ENCODE peak calls at places on chromosomes 16 and 17, in nine cellular contexts. H is heart right ventricle; Q is hepatocyte; M is left lung; B is CD8-positive, alpha-beta memory T cell; E is heart left ventricle; I is iPS DF 6.9; K is adrenal gland; A is esophagus squamous epithelium. P is an unnamed sample.

GRCh38 chr17:43714338-43715149 is 44.0 kb downstream of the SOST start:
- DNase-seq in B (no peak), E (no peak), Q (no peak), H (no peak), I (no peak), A (no peak), K (no peak), M (no peak), P (no peak)

GRCh38 chr17:80348551-80349436 is 66.2 kb upstream of the ENDOV start:
- DNase-seq in A (no peak), E (no peak), H (no peak), B (no peak), I (no peak), K (no peak), Q (no peak), M (no peak), P (no peak)

GRCh38 chr17:10357768-10358167 is 15.0 kb downstream of the MYH13 start:
- DNase-seq in I (peak; percentile 29), K (no peak), M (no peak), A (no peak), Q (peak; percentile 23), E (no peak), H (no peak), B (no peak), P (no peak)

GRCh38 chr17:9178319-9178718 is 157.0 kb downstream of the NTN1 start:
- DNase-seq in A (no peak), K (no peak), Q (no peak), E (no peak), B (no peak), H (no peak), I (no peak), M (no peak), P (no peak)

GRCh38 chr16:65817066-65817465 is 549.4 kb upstream of the CDH5 start:
- DNase-seq in A (no peak), I (peak; percentile 45), M (no peak), B (no peak), Q (no peak), K (no peak), E (no peak), H (no peak), P (no peak)

GRCh38 chr16:4676826-4677225 is 16.5 kb upstream of the NUDT16L1 start:
- DNase-seq in E (peak; percentile 84), Q (no peak), K (peak; percentile 97), M (no peak), B (no peak), A (no peak), I (no peak), H (peak; percentile 42), P (no peak)

GRCh38 chr16:75265911-75266701 is 14.7 kb upstream of the BCAR1 start:
- DNase-seq in E (peak; percentile 77), Q (peak; percentile 90), A (no peak), M (peak; percentile 91), I (no peak), K (peak; percentile 76), B (no peak), H (peak; percentile 72), P (peak; percentile 66)

GRCh38 chr17:17107891-17108680 is 65.8 kb downstream of the MPRIP start:
- DNase-seq in Q (no peak), E (no peak), H (no peak), B (no peak), I (no peak), M (no peak), K (peak; percentile 71), A (no peak), P (no peak)

GRCh38 chr17:11996722-11997146 is 541 bp downstream of the ZNF18 start:
- DNase-seq in B (no peak), A (peak; percentile 35), Q (peak; percentile 49), H (peak; percentile 40), K (peak; percentile 61), I (no peak), E (no peak), M (no peak), P (peak; percentile 66)

GRCh38 chr16:1772908-1773702 is at the start of gene MRPS34:
- DNase-seq in I (no peak), K (peak; percentile 87), M (peak; percentile 94), B (peak; percentile 72), E (peak; percentile 89), A (no peak), Q (peak; percentile 93), H (peak; percentile 79), P (peak; percentile 85)

GRCh38 chr17:40070895-40071719 is 8.3 kb downstream of the THRA start:
- DNase-seq in H (peak; percentile 57), E (peak; percentile 83), B (no peak), Q (peak; percentile 79), K (peak; percentile 91), I (no peak), M (peak; percentile 93), A (no peak), P (peak; percentile 94)

GRCh38 chr17:1473841-1474240 is 17.8 kb upstream of the CRK start:
- DNase-seq in K (no peak), I (no peak), E (no peak), Q (no peak), B (no peak), A (no peak), H (no peak), M (no peak), P (no peak)

GRCh38 chr17:69492410-69493071 is 78.0 kb downstream of the MAP2K6 start:
- DNase-seq in I (peak; percentile 25), H (no peak), E (no peak), A (no peak), M (no peak), Q (peak; percentile 40), K (no peak), B (no peak), P (no peak)

GRCh38 chr16:16183562-16183961 is 39.7 kb downstream of the ABCC6 start:
- DNase-seq in E (no peak), Q (no peak), B (no peak), M (no peak), I (peak; percentile 45), A (no peak), K (no peak), H (no peak), P (no peak)

GRCh38 chr17:45307290-45308015 is 9.4 kb downstream of the MAP3K14 start:
- DNase-seq in I (no peak), H (no peak), E (no peak), B (no peak), K (no peak), Q (no peak), M (no peak), A (no peak), P (no peak)

DNA sequence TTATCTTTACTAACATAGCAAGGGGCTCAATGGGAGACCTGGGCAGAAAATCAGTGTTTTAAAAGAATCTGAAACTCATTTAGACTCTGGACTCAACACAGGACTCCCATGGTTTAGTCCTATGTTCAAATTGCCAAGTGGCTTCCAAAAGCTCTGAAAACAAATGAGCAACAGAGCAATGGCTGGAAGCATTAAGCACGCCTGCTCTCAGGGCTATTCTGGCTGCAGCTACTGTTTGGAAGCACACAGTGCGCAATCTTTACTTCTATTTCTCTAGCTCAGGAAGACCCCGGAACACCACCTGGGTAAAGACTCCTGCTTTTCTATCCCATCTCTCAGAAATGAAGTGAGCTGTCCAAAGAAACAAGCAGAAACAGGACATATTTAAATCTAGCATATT is 162.1 kb downstream of the AATF start:
- DNase-seq in B (no peak), H (no peak), E (no peak), K (no peak), I (no peak), M (no peak), Q (no peak), A (no peak), P (no peak)
- H3K27ac ChIP-seq in B (no peak overlapping the region), H (no peak overlapping the region), E (no peak overlapping the region), K (no peak overlapping the region), I (no peak overlapping the region), M (no peak overlapping the region), Q (no peak overlapping the region), A (no peak overlapping the region), P (no peak overlapping the region)

DNA sequence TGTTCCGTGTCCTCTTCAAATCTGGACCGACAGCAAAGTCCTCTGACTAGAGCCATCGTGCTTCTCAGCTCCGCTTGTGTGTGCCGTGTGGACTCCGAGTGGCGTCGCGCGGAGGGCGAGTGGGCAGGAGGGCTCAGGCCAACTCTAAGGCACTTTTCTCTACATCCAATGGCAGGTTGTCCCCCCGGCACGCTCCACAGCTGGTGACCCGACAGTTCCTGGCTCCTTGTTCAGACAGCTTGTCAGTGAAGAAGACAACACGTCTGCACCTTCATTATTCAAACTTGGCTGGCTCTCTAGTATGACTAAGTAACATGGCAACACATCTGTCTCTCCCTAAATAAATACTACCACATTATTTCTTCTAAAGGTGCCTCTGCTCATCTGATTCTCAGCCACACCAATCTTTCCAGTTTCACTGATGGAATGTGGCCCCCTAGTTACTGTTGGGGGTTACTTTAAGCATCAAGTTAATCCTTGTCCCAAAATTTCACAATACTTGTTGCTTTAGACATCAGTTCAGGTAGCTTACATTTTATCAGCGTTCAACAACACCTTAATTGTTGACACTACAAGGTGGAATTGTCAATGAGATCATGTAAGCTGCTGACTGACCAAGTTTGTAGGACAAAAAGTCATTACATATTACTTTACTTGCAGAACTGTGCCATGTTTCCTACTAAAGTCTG is 15.4 kb downstream of the COG1 start:
- DNase-seq in E (no peak), B (no peak), K (no peak), Q (no peak), A (no peak), H (no peak), I (no peak), M (no peak), P (no peak)
- H3K27ac ChIP-seq in E (no peak overlapping the region), B (no peak overlapping the region), K (no peak overlapping the region), Q (no peak overlapping the region), A (no peak overlapping the region), H (no peak overlapping the region), I (no peak overlapping the region), M (no peak overlapping the region), P (no peak overlapping the region)

GRCh38 chr17:75695830-75696271 is 25.4 kb upstream of the ITGB4 start:
- DNase-seq in M (no peak), H (peak; percentile 54), Q (no peak), I (no peak), A (no peak), K (no peak), E (peak; percentile 79), B (no peak), P (peak; percentile 75)

GRCh38 chr17:75692976-75693375 is 25.8 kb downstream of the SAP30BP start:
- DNase-seq in Q (no peak), E (no peak), A (no peak), I (no peak), K (no peak), M (no peak), H (no peak), B (no peak), P (no peak)

GRCh38 chr17:75693500-75694481 is 26.7 kb downstream of the SAP30BP start:
- DNase-seq in H (peak; percentile 78), M (no peak), Q (peak; percentile 57), E (peak; percentile 91), B (no peak), K (peak; percentile 25), A (no peak), I (peak; percentile 5), P (no peak)

GRCh38 chr17:75695141-75695829 is 26.0 kb upstream of the ITGB4 start:
- DNase-seq in I (no peak), A (no peak), E (no peak), K (no peak), Q (no peak), M (no peak), B (no peak), H (no peak), P (no peak)

GRCh38 chr17:75694536-75694935 is 26.7 kb upstream of the ITGB4 start:
- DNase-seq in H (no peak), A (no peak), E (peak; percentile 48), K (no peak), Q (no peak), M (no peak), I (no peak), B (no peak), P (no peak)
- H3K27ac ChIP-seq in H (peak overlapping the region; percentile 80), A (peak overlapping the region; percentile 84), E (peak overlapping the region; percentile 85), K (peak overlapping the region; percentile 25), Q (peak overlapping the region; percentile 61), M (no peak overlapping the region), I (no peak overlapping the region), B (no peak overlapping the region), P (peak overlapping the region; percentile 47)

GRCh38 chr17:31597646-31598387 is 206.3 kb downstream of the RAB11FIP4 start:
- DNase-seq in B (no peak), H (no peak), A (no peak), K (no peak), Q (no peak), M (no peak), E (no peak), I (no peak), P (no peak)
- H3K27ac ChIP-seq in B (no peak overlapping the region), H (no peak overlapping the region), A (no peak overlapping the region), K (no peak overlapping the region), Q (peak overlapping the region; percentile 95), M (no peak overlapping the region), E (no peak overlapping the region), I (no peak overlapping the region), P (no peak overlapping the region)